ENCODE peak calls at places on chromosomes 2 and 18, in ten cellular contexts. C is astrocyte, S is fibroblast of lung, G is endodermal cell, J is neural progenitor cell, T is psoas muscle, K is tibial artery, N is suprapubic skin, E is ovary, P is cardiac muscle cell. R is an unnamed sample.

GRCh38 chr2:95374916-95375471 is 27.5 kb upstream of the FAHD2A start:
- DNase-seq in E (no peak), K (peak; percentile 19), S (peak; percentile 25), T (no peak), N (peak; percentile 50), J (no peak), P (peak; percentile 14), C (peak; percentile 22), G (peak; percentile 40), R (no peak)

GRCh38 chr2:239932881-239933735 is 92.0 kb downstream of the NDUFA10 start:
- DNase-seq in T (no peak), P (no peak), N (peak; percentile 62), S (no peak), E (peak; percentile 1), C (no peak), J (no peak), G (peak; percentile 22), K (no peak), R (no peak)

GRCh38 chr2:145764631-145765030 is 1244.7 kb upstream of the ZEB2 start:
- DNase-seq in T (peak; percentile 37), G (no peak), E (no peak), N (no peak), J (no peak), S (peak; percentile 59), K (peak; percentile 36), C (no peak), P (peak; percentile 78), R (no peak)

GRCh38 chr2:222572761-222573174 is 83.1 kb downstream of the FARSB start:
- DNase-seq in G (no peak), E (no peak), C (peak; percentile 66), J (no peak), P (peak; percentile 75), N (no peak), K (no peak), T (no peak), S (peak; percentile 81), R (no peak)

GRCh38 chr18:57372444-57372843 is 20.1 kb downstream of the ST8SIA3 start:
- DNase-seq in G (no peak), J (no peak), K (no peak), T (no peak), S (no peak), P (no peak), E (no peak), C (no peak), N (no peak), R (no peak)

GRCh38 chr2:237723613-237724012 is 75.0 kb upstream of the RBM44 start:
- DNase-seq in S (peak; percentile 51), G (peak; percentile 73), P (no peak), C (peak; percentile 50), T (no peak), J (peak; percentile 78), K (no peak), E (no peak), N (peak; percentile 73), R (no peak)

GRCh38 chr18:9575558-9575957 is 38.8 kb downstream of the PPP4R1 start:
- DNase-seq in T (peak; percentile 37), E (peak; percentile 50), S (peak; percentile 99), J (peak; percentile 73), C (peak; percentile 91), P (peak; percentile 99), K (peak; percentile 86), G (peak; percentile 84), N (peak; percentile 85), R (peak; percentile 20)

GRCh38 chr2:85831735-85832134 is 57.1 kb downstream of the ST3GAL5 start:
- DNase-seq in C (no peak), N (no peak), J (no peak), E (no peak), K (no peak), P (no peak), T (no peak), G (no peak), S (no peak), R (no peak)

GRCh38 chr2:9966491-9967022 is 15.1 kb downstream of the GRHL1 start:
- DNase-seq in G (no peak), C (no peak), S (no peak), J (no peak), P (no peak), T (no peak), K (no peak), E (no peak), N (no peak), R (no peak)

GRCh38 chr18:21330122-21330701 is 88.2 kb downstream of the GREB1L start:
- DNase-seq in J (peak; percentile 43), N (no peak), C (peak; percentile 85), K (no peak), E (peak; percentile 27), S (peak; percentile 65), T (peak; percentile 15), P (peak; percentile 58), G (no peak), R (no peak)

GRCh38 chr2:226838758-226839555 is 3.1 kb downstream of the RHBDD1 start:
- DNase-seq in E (no peak), C (no peak), K (no peak), J (no peak), T (no peak), N (no peak), S (no peak), G (no peak), P (no peak), R (no peak)

GRCh38 chr2:164896226-164896625 is 54.6 kb upstream of the COBLL1 start:
- DNase-seq in S (peak; percentile 31), G (no peak), N (no peak), E (no peak), P (peak; percentile 46), K (no peak), T (no peak), C (no peak), J (no peak), R (no peak)

GRCh38 chr2:220445429-220446105 is 818.1 kb downstream of the SLC4A3 start:
- DNase-seq in S (no peak), K (no peak), E (no peak), P (peak; percentile 20), N (no peak), G (no peak), C (peak; percentile 45), T (no peak), J (no peak), R (no peak)

GRCh38 chr2:33240178-33240577 is 236.3 kb upstream of the RASGRP3 start:
- DNase-seq in N (no peak), E (no peak), K (no peak), P (peak; percentile 48), S (peak; percentile 72), C (peak; percentile 84), G (no peak), T (no peak), J (no peak), R (no peak)

GRCh38 chr2:138329591-138329990 is 172.0 kb upstream of the SPOPL start:
- DNase-seq in E (no peak), C (no peak), J (peak; percentile 56), P (no peak), T (no peak), S (peak; percentile 2), N (no peak), G (no peak), K (no peak), R (no peak)

GRCh38 chr2:27844821-27845255 is 45.3 kb downstream of the RBKS start:
- DNase-seq in T (no peak), K (no peak), C (peak; percentile 15), E (no peak), G (no peak), S (no peak), N (no peak), P (no peak), J (no peak), R (no peak)

GRCh38 chr2:68716948-68717661 is 17.5 kb upstream of the ARHGAP25 start:
- DNase-seq in G (no peak), K (no peak), T (no peak), E (no peak), C (no peak), S (no peak), N (no peak), P (no peak), J (no peak), R (no peak)

GRCh38 chr2:28419003-28419704 is 26.5 kb downstream of the FOSL2 start:
- DNase-seq in T (no peak), S (no peak), G (no peak), C (no peak), E (no peak), P (no peak), J (peak; percentile 34), N (no peak), K (no peak), R (no peak)

GRCh38 chr18:55477537-55478300 is 110.3 kb downstream of the TCF4 start:
- DNase-seq in P (peak; percentile 67), N (no peak), C (peak; percentile 72), J (no peak), G (no peak), K (peak; percentile 31), S (peak; percentile 76), T (peak; percentile 19), E (no peak), R (no peak)

GRCh38 chr18:449374-449773 is 51.1 kb downstream of the COLEC12 start:
- DNase-seq in N (no peak), G (peak; percentile 67), P (peak; percentile 38), S (no peak), E (peak; percentile 22), T (no peak), C (no peak), J (peak; percentile 46), K (no peak), R (no peak)
- H3K27ac ChIP-seq in N (peak overlapping the region; percentile 42), G (no peak overlapping the region), P (peak overlapping the region; percentile 44), S (no peak overlapping the region), E (no peak overlapping the region), T (no peak overlapping the region), C (no peak overlapping the region), J (no peak overlapping the region), K (no peak overlapping the region), R (no peak overlapping the region)

GRCh38 chr2:162156149-162156548 is 4.1 kb upstream of the GCG start:
- DNase-seq in C (no peak), T (no peak), S (no peak), E (no peak), G (no peak), K (no peak), N (no peak), P (no peak), J (no peak), R (no peak)
- H3K4me1 ChIP-seq in C (no peaks in the 10 kb centered on the region), T (no peaks in the 10 kb centered on the region), S (no peaks in the 10 kb centered on the region), E (no peaks in the 10 kb centered on the region), G (no peaks in the 10 kb centered on the region), K (no peaks in the 10 kb centered on the region), N (no peaks in the 10 kb centered on the region), P (no peaks in the 10 kb centered on the region), J (no peaks in the 10 kb centered on the region), R (no peaks in the 10 kb centered on the region)

DNA sequence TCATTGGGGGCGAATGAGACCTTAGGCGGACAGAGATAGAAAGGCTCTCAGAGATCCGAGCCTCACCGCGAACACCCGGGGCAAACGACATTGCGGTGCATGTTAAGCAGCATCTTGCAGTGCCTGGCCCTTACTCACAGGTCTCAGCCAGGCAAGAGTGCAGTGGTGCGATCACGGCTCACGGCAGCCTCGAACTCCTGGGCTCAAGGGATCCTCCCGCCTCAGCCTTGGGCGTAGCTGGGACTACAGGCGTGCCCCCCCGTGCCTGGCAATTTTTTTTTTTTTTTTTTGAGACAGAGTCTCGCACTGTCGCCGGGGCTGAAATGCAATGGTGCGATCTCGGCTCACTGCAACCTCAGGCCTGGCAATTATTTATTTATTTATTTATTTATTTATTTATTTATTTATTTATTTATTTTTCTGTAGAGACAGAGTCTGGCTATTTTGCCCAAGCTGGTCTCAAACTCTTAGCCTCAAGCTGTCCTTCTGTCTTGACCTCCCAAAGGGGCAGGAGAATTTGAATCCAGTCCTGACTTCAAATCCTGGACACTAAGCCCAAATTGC is 1.3 kb downstream of the LAMA3 start:
- DNase-seq in C (no peak), S (no peak), G (peak; percentile 62), P (no peak), T (no peak), K (no peak), E (peak; percentile 27), J (peak; percentile 34), N (no peak), R (no peak)
- H3K4me3 ChIP-seq in C (no peak overlapping the region), S (no peak overlapping the region), G (peak overlapping the region; percentile 72), P (no peak overlapping the region), T (peak overlapping the region; percentile 69), K (peak overlapping the region; percentile 55), E (peak overlapping the region; percentile 66), J (peak overlapping the region; percentile 62), N (peak overlapping the region; percentile 85), R (no peak overlapping the region)

GRCh38 chr2:241148239-241148638 is 1.0 kb downstream of the PASK start:
- DNase-seq in P (no peak), T (no peak), S (no peak), E (no peak), K (no peak), G (no peak), J (no peak), N (no peak), C (no peak), R (no peak)
- H3K27ac ChIP-seq in P (no peak overlapping the region), T (no peak overlapping the region), S (no peak overlapping the region), E (no peak overlapping the region), K (no peak overlapping the region), G (no peak overlapping the region), J (no peak overlapping the region), N (no peak overlapping the region), C (no peak overlapping the region), R (no peak overlapping the region)